ENCODE peak calls at places on chromosomes 5 and 9, in six cellular contexts. H is kidney, E is lung, N is H9, W is neural progenitor cell, L is fibroblast of lung. Y is an unnamed sample. For H3K4me1, the result is how much of the 10 kb centered on the place peaks cover.

GRCh38 chr9:98314381-98315066 is 59.1 kb upstream of the TBC1D2 start:
- DNase-seq in E (peak), W (no peak), L (peak), H (peak), N (no peak), Y (no peak)

GRCh38 chr9:121954477-121955175 is 138.5 kb downstream of the TTLL11 start:
- DNase-seq in E (peak), H (peak), L (peak), N (no peak), W (no peak), Y (peak)

GRCh38 chr9:36488322-36488838 is 84.3 kb upstream of the MELK start:
- DNase-seq in L (no peak), N (no peak), H (no peak), E (no peak), W (no peak), Y (no peak)

GRCh38 chr5:9188131-9188530 is 357.7 kb downstream of the SEMA5A start:
- DNase-seq in H (no peak), N (no peak), L (peak), W (no peak), E (no peak), Y (no peak)

GRCh38 chr9:132681561-132681960 is 11.3 kb downstream of the GTF3C4 start:
- DNase-seq in L (no peak), N (no peak), W (no peak), H (no peak), E (no peak), Y (no peak)

GRCh38 chr5:128305341-128305740 is 221.8 kb downstream of the SLC12A2 start:
- DNase-seq in E (no peak), W (no peak), N (no peak), L (no peak), H (no peak), Y (no peak)

GRCh38 chr5:140239939-140240700 is 62.8 kb downstream of the PFDN1 start:
- DNase-seq in W (peak), H (no peak), E (peak), N (peak), L (peak), Y (peak)

GRCh38 chr5:151094861-151095260 is 14.0 kb upstream of the TNIP1 start:
- DNase-seq in E (no peak), N (no peak), W (no peak), L (peak), H (no peak), Y (no peak)

GRCh38 chr5:95283761-95284511 is 958 bp downstream of the MCTP1 start:
- DNase-seq in L (no peak), W (peak), H (peak), N (peak), E (peak), Y (peak)

GRCh38 chr5:36874465-36874864 is 2.1 kb upstream of the NIPBL start:
- DNase-seq in W (peak), L (no peak), H (no peak), E (no peak), N (no peak), Y (no peak)

GRCh38 chr5:149264432-149265069 is 7.1 kb upstream of the AFAP1L1 start:
- DNase-seq in N (peak), E (peak), H (no peak), L (no peak), W (peak), Y (peak)

GRCh38 chr5:110267714-110268113 is 458.8 kb downstream of the TMEM232 start:
- DNase-seq in L (no peak), H (no peak), N (no peak), E (no peak), W (no peak), Y (no peak)

GRCh38 chr5:17024686-17025180 is 88.6 kb upstream of the MYO10 start:
- DNase-seq in E (no peak), H (no peak), N (no peak), W (no peak), L (peak), Y (no peak)

GRCh38 chr9:81824802-81825770 is 103.1 kb upstream of the SPATA31D4 start:
- DNase-seq in L (no peak), H (no peak), N (no peak), E (no peak), W (no peak), Y (no peak)
- H3K4me1 ChIP-seq in L (under half), H (under half), N (under half), E (under half), W (under half), Y (under half)

GRCh38 chr5:80184235-80185023 is 71.4 kb downstream of the SERINC5 start:
- DNase-seq in L (no peak), E (peak), H (no peak), N (peak), W (peak), Y (peak)

GRCh38 chr5:80182802-80183645 is 72.8 kb downstream of the SERINC5 start:
- DNase-seq in H (no peak), W (peak), E (no peak), N (peak), L (no peak), Y (no peak)

GRCh38 chr5:80177236-80177635 is 78.6 kb downstream of the SERINC5 start:
- DNase-seq in N (no peak), E (no peak), W (no peak), H (no peak), L (no peak), Y (no peak)

GRCh38 chr5:80185095-80185494 is 70.8 kb downstream of the SERINC5 start:
- DNase-seq in N (no peak), L (no peak), H (no peak), W (no peak), E (no peak), Y (no peak)

DNA sequence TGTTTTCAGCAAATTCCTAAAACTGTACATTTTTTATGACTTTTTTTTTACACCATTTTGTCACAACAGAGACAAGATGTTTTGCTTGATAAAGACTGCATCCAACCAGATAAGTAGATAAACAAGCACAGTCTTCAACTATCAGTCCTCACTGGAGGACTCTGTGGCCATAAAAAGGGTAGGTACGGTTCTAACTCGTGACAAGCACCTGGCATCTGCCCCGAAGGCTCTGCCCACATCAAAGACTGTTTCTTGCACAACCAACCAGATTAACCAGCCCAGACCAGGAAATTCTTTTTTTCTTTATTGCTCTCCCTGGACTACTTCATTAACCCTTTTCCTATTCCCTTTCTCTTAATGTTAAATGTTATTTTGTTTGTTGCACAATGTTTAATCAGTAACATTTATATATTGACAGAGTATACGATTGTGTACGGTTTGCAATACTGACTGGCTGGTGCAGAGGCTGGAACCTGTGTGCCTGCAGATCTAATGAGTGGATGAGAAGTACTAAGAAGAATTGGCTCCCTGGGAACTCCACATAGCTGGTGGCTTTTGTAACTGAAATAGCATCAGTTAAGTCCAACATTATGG is 74.1 kb downstream of the SERINC5 start:
- DNase-seq in L (no peak), H (peak), N (no peak), E (peak), W (no peak), Y (peak)
- H3K4me1 ChIP-seq in L (under half), H (under half), N (under half), E (under half), W (half or more), Y (half or more)

GRCh38 chr9:134396258-134396742 is 70.0 kb downstream of the RXRA start:
- DNase-seq in E (no peak), W (no peak), L (no peak), N (no peak), H (no peak), Y (no peak)
- H3K4me1 ChIP-seq in E (half or more), W (under half), L (under half), N (under half), H (half or more), Y (under half)

GRCh38 chr9:131669234-131670172 is 70.4 kb downstream of the RAPGEF1 start:
- DNase-seq in N (no peak), W (no peak), L (no peak), E (no peak), H (no peak), Y (no peak)

GRCh38 chr9:131672451-131672850 is 67.4 kb downstream of the RAPGEF1 start:
- DNase-seq in L (no peak), N (no peak), W (no peak), E (no peak), H (no peak), Y (no peak)

GRCh38 chr9:131671150-131671549 is 68.7 kb downstream of the RAPGEF1 start:
- DNase-seq in E (no peak), W (peak), N (no peak), H (no peak), L (no peak), Y (no peak)

GRCh38 chr9:131668439-131669233 is 71.2 kb downstream of the RAPGEF1 start:
- DNase-seq in E (no peak), L (peak), W (no peak), H (no peak), N (no peak), Y (peak)

DNA sequence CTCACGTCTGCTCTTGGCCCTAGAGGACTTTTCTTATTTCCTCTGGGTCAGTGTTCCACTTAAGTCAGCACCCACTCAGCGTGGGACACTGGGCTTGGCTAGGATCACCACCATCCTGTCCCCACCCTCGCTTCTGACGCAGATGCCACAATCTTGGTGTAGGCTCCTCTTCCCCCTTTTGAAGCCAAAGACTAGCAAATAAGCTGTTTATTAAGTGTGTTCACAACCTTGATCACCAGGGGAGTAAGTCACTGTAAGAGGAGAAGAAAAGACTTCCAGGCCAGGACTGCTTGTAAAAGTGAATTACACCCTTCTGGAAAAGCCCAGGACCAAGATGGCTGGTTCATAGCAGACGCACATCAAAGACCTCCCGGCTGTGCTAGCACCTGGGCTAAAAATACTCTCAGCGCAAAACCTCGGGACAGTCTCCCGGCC is 69.6 kb downstream of the RAPGEF1 start:
- DNase-seq in N (no peak), E (no peak), W (no peak), L (no peak), H (no peak), Y (peak)
- H3K4me1 ChIP-seq in N (under half), E (under half), W (under half), L (under half), H (half or more), Y (under half)

GRCh38 chr9:708556-709432 is 132.7 kb upstream of the DMRT1 start:
- DNase-seq in L (no peak), W (no peak), E (no peak), N (no peak), H (no peak), Y (peak)
- H3K4me1 ChIP-seq in L (under half), W (under half), E (under half), N (under half), H (under half), Y (half or more)

GRCh38 chr5:154773314-154773713 is 18.1 kb downstream of the LARP1 start:
- DNase-seq in H (no peak), L (no peak), E (no peak), W (no peak), N (no peak), Y (no peak)

GRCh38 chr5:154779105-154779504 is 23.9 kb downstream of the LARP1 start:
- DNase-seq in E (no peak), W (no peak), L (peak), N (no peak), H (no peak), Y (no peak)

GRCh38 chr5:154778534-154778933 is 23.4 kb downstream of the LARP1 start:
- DNase-seq in W (no peak), E (no peak), H (no peak), L (peak), N (no peak), Y (no peak)

GRCh38 chr5:154780128-154780527 is 25.0 kb downstream of the LARP1 start:
- DNase-seq in L (no peak), H (no peak), E (no peak), N (no peak), W (no peak), Y (no peak)

DNA sequence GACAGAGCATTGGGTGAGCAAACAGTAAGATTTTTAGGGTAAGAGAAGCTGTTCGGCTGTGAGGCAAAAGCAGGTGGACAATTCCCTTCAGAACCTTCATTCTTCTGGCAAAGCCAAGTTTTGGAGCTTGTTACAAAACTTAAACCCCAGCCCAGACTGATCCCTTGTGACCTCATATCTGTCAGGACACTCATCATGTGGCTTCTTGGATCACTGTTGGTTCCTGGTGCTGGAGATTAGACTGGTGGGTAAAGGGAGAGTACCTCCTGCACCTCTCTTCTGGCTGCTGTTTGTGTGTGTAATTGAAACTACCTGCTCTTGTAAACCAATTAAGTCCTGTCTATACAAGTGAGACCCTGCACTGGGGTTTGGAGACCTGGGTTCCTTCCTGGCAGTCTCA is 21.0 kb downstream of the LARP1 start:
- DNase-seq in L (no peak), W (no peak), H (no peak), N (no peak), E (no peak), Y (no peak)
- H3K4me1 ChIP-seq in L (under half), W (under half), H (under half), N (under half), E (under half), Y (half or more)

GRCh38 chr9:124302921-124303320 is 45.2 kb downstream of the NEK6 start:
- DNase-seq in W (no peak), N (no peak), E (no peak), H (no peak), L (no peak), Y (no peak)
- H3K4me1 ChIP-seq in W (under half), N (under half), E (under half), H (under half), L (under half), Y (under half)

DNA sequence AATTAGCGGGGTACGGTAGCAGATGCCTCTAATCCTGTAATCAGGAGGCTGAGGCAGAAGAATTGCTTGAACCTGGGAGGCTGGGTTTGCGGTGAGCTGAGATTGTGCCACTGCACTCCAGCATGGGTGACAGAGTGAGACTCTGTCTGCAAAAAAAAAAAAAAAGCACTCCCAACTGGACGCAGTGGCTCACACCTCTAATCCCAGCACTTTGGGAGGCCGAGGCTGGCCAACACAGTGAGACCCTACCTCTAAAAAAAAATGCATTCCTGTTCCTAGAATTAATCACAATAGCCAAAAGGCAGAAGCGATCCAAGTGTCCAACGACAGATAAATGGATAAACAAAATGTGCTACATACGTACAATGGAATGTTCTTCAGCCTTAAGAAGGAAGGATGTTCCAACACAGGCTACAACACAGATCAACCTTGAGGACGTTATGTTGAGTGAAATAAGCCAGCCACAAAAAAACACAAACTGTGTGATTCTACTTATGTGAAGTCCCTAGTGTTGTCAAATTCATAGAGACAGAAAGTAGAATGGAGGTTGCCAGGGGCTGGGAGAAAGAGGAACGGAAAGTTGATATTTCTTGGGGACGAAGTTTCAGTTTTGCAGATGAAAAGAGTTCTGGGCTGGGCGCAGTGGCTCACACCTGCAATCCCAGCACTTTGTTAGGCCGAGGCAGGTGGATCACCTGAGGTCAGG is 13.8 kb downstream of the FAM78A start:
- DNase-seq in N (no peak), W (no peak), L (no peak), H (no peak), E (no peak), Y (no peak)
- H3K4me1 ChIP-seq in N (under half), W (under half), L (under half), H (under half), E (under half), Y (under half)

Y was measured in body of pancreas.